ENCODE peak calls at places on chromosomes 16 and 17, in seven cellular contexts. One of them, this sample, is unnamed.

GRCh38 chr16:55426865-55427484 is 52.0 kb upstream of the MMP2 start:
- DNase-seq in lung microvascular endothelial cell: no peak
- DNase-seq in central memory CD8-positive, alpha-beta T cell: no peak
- DNase-seq in stimulated activated CD4-positive, alpha-beta T cell treated with anti-CD3 and anti-CD28 coated beads, Interleukin-15, amount 100 ng/mL, for 1 hour: no peak
- DNase-seq in HTR-8/SVneo: no peak
- DNase-seq in activated effector memory CD4-positive, alpha-beta T cell treated with anti-CD3 and anti-CD28 coated beads, Interleukin-2, amount 50 U/mL, for 16 hours: no peak
- DNase-seq in NCI-H2081: no peak
- DNase-seq in this sample: no peak

GRCh38 chr17:48502901-48503300 is 27.9 kb downstream of the HOXB1 start:
- DNase-seq in stimulated activated CD4-positive, alpha-beta T cell treated with anti-CD3 and anti-CD28 coated beads, Interleukin-15, amount 100 ng/mL, for 1 hour: no peak
- DNase-seq in lung microvascular endothelial cell: no peak
- DNase-seq in NCI-H2081: no peak
- DNase-seq in activated effector memory CD4-positive, alpha-beta T cell treated with anti-CD3 and anti-CD28 coated beads, Interleukin-2, amount 50 U/mL, for 16 hours: no peak
- DNase-seq in central memory CD8-positive, alpha-beta T cell: no peak
- DNase-seq in HTR-8/SVneo: no peak
- DNase-seq in this sample: no peak

GRCh38 chr17:19728114-19728495 is 11.7 kb upstream of the SLC47A2 start:
- DNase-seq in activated effector memory CD4-positive, alpha-beta T cell treated with anti-CD3 and anti-CD28 coated beads, Interleukin-2, amount 50 U/mL, for 16 hours: no peak
- DNase-seq in stimulated activated CD4-positive, alpha-beta T cell treated with anti-CD3 and anti-CD28 coated beads, Interleukin-15, amount 100 ng/mL, for 1 hour: no peak
- DNase-seq in HTR-8/SVneo: peak
- DNase-seq in central memory CD8-positive, alpha-beta T cell: no peak
- DNase-seq in NCI-H2081: no peak
- DNase-seq in lung microvascular endothelial cell: peak
- DNase-seq in this sample: no peak

GRCh38 chr16:51167170-51167710 is 16.2 kb upstream of the SALL1 start:
- DNase-seq in central memory CD8-positive, alpha-beta T cell: no peak
- DNase-seq in HTR-8/SVneo: no peak
- DNase-seq in activated effector memory CD4-positive, alpha-beta T cell treated with anti-CD3 and anti-CD28 coated beads, Interleukin-2, amount 50 U/mL, for 16 hours: no peak
- DNase-seq in stimulated activated CD4-positive, alpha-beta T cell treated with anti-CD3 and anti-CD28 coated beads, Interleukin-15, amount 100 ng/mL, for 1 hour: no peak
- DNase-seq in NCI-H2081: no peak
- DNase-seq in lung microvascular endothelial cell: no peak
- DNase-seq in this sample: no peak

GRCh38 chr16:15777533-15778203 is 79.2 kb downstream of the MYH11 start:
- DNase-seq in NCI-H2081: peak
- DNase-seq in stimulated activated CD4-positive, alpha-beta T cell treated with anti-CD3 and anti-CD28 coated beads, Interleukin-15, amount 100 ng/mL, for 1 hour: no peak
- DNase-seq in activated effector memory CD4-positive, alpha-beta T cell treated with anti-CD3 and anti-CD28 coated beads, Interleukin-2, amount 50 U/mL, for 16 hours: no peak
- DNase-seq in central memory CD8-positive, alpha-beta T cell: no peak
- DNase-seq in lung microvascular endothelial cell: peak
- DNase-seq in HTR-8/SVneo: peak
- DNase-seq in this sample: peak

GRCh38 chr17:46979023-46979870 is at the start of gene RPRML:
- DNase-seq in lung microvascular endothelial cell: peak
- DNase-seq in HTR-8/SVneo: peak
- DNase-seq in central memory CD8-positive, alpha-beta T cell: no peak
- DNase-seq in stimulated activated CD4-positive, alpha-beta T cell treated with anti-CD3 and anti-CD28 coated beads, Interleukin-15, amount 100 ng/mL, for 1 hour: no peak
- DNase-seq in NCI-H2081: peak
- DNase-seq in activated effector memory CD4-positive, alpha-beta T cell treated with anti-CD3 and anti-CD28 coated beads, Interleukin-2, amount 50 U/mL, for 16 hours: peak
- DNase-seq in this sample: no peak

GRCh38 chr16:19524866-19525723 is 1.4 kb downstream of the CCP110 start:
- DNase-seq in lung microvascular endothelial cell: peak
- DNase-seq in activated effector memory CD4-positive, alpha-beta T cell treated with anti-CD3 and anti-CD28 coated beads, Interleukin-2, amount 50 U/mL, for 16 hours: no peak
- DNase-seq in central memory CD8-positive, alpha-beta T cell: no peak
- DNase-seq in HTR-8/SVneo: no peak
- DNase-seq in NCI-H2081: no peak
- DNase-seq in stimulated activated CD4-positive, alpha-beta T cell treated with anti-CD3 and anti-CD28 coated beads, Interleukin-15, amount 100 ng/mL, for 1 hour: no peak
- DNase-seq in this sample: no peak

GRCh38 chr17:4074831-4075495 is 67.9 kb downstream of the ZZEF1 start:
- DNase-seq in lung microvascular endothelial cell: peak
- DNase-seq in NCI-H2081: peak
- DNase-seq in central memory CD8-positive, alpha-beta T cell: no peak
- DNase-seq in stimulated activated CD4-positive, alpha-beta T cell treated with anti-CD3 and anti-CD28 coated beads, Interleukin-15, amount 100 ng/mL, for 1 hour: no peak
- DNase-seq in activated effector memory CD4-positive, alpha-beta T cell treated with anti-CD3 and anti-CD28 coated beads, Interleukin-2, amount 50 U/mL, for 16 hours: no peak
- DNase-seq in HTR-8/SVneo: peak
- DNase-seq in this sample: no peak

GRCh38 chr17:28878158-28878910 is 19.2 kb downstream of the FLOT2 start:
- DNase-seq in lung microvascular endothelial cell: no peak
- DNase-seq in NCI-H2081: no peak
- DNase-seq in stimulated activated CD4-positive, alpha-beta T cell treated with anti-CD3 and anti-CD28 coated beads, Interleukin-15, amount 100 ng/mL, for 1 hour: no peak
- DNase-seq in activated effector memory CD4-positive, alpha-beta T cell treated with anti-CD3 and anti-CD28 coated beads, Interleukin-2, amount 50 U/mL, for 16 hours: no peak
- DNase-seq in HTR-8/SVneo: no peak
- DNase-seq in central memory CD8-positive, alpha-beta T cell: no peak
- DNase-seq in this sample: no peak

GRCh38 chr17:676060-676745 is 38.4 kb downstream of the VPS53 start:
- DNase-seq in lung microvascular endothelial cell: no peak
- DNase-seq in activated effector memory CD4-positive, alpha-beta T cell treated with anti-CD3 and anti-CD28 coated beads, Interleukin-2, amount 50 U/mL, for 16 hours: no peak
- DNase-seq in HTR-8/SVneo: no peak
- DNase-seq in stimulated activated CD4-positive, alpha-beta T cell treated with anti-CD3 and anti-CD28 coated beads, Interleukin-15, amount 100 ng/mL, for 1 hour: no peak
- DNase-seq in NCI-H2081: no peak
- DNase-seq in central memory CD8-positive, alpha-beta T cell: no peak
- DNase-seq in this sample: no peak

GRCh38 chr17:10050597-10051101 is 145.6 kb upstream of the RCVRN start:
- DNase-seq in activated effector memory CD4-positive, alpha-beta T cell treated with anti-CD3 and anti-CD28 coated beads, Interleukin-2, amount 50 U/mL, for 16 hours: no peak
- DNase-seq in NCI-H2081: no peak
- DNase-seq in stimulated activated CD4-positive, alpha-beta T cell treated with anti-CD3 and anti-CD28 coated beads, Interleukin-15, amount 100 ng/mL, for 1 hour: no peak
- DNase-seq in lung microvascular endothelial cell: peak
- DNase-seq in central memory CD8-positive, alpha-beta T cell: no peak
- DNase-seq in HTR-8/SVneo: no peak
- DNase-seq in this sample: no peak

GRCh38 chr17:2395258-2396170 is 5.3 kb downstream of the MNT start:
- DNase-seq in activated effector memory CD4-positive, alpha-beta T cell treated with anti-CD3 and anti-CD28 coated beads, Interleukin-2, amount 50 U/mL, for 16 hours: no peak
- DNase-seq in HTR-8/SVneo: no peak
- DNase-seq in lung microvascular endothelial cell: no peak
- DNase-seq in NCI-H2081: no peak
- DNase-seq in stimulated activated CD4-positive, alpha-beta T cell treated with anti-CD3 and anti-CD28 coated beads, Interleukin-15, amount 100 ng/mL, for 1 hour: no peak
- DNase-seq in central memory CD8-positive, alpha-beta T cell: no peak
- DNase-seq in this sample: no peak

GRCh38 chr17:17511971-17512858 is 16.0 kb upstream of the RASD1 start:
- DNase-seq in HTR-8/SVneo: peak
- DNase-seq in stimulated activated CD4-positive, alpha-beta T cell treated with anti-CD3 and anti-CD28 coated beads, Interleukin-15, amount 100 ng/mL, for 1 hour: no peak
- DNase-seq in activated effector memory CD4-positive, alpha-beta T cell treated with anti-CD3 and anti-CD28 coated beads, Interleukin-2, amount 50 U/mL, for 16 hours: no peak
- DNase-seq in NCI-H2081: no peak
- DNase-seq in central memory CD8-positive, alpha-beta T cell: no peak
- DNase-seq in lung microvascular endothelial cell: no peak
- DNase-seq in this sample: no peak

GRCh38 chr17:77353684-77354419 is 213.1 kb downstream of the SEC14L1 start:
- DNase-seq in stimulated activated CD4-positive, alpha-beta T cell treated with anti-CD3 and anti-CD28 coated beads, Interleukin-15, amount 100 ng/mL, for 1 hour: no peak
- DNase-seq in lung microvascular endothelial cell: no peak
- DNase-seq in HTR-8/SVneo: no peak
- DNase-seq in central memory CD8-positive, alpha-beta T cell: no peak
- DNase-seq in activated effector memory CD4-positive, alpha-beta T cell treated with anti-CD3 and anti-CD28 coated beads, Interleukin-2, amount 50 U/mL, for 16 hours: peak
- DNase-seq in NCI-H2081: no peak
- DNase-seq in this sample: no peak

GRCh38 chr16:57092786-57093301 is 461 bp downstream of the CPNE2 start:
- DNase-seq in lung microvascular endothelial cell: peak
- DNase-seq in activated effector memory CD4-positive, alpha-beta T cell treated with anti-CD3 and anti-CD28 coated beads, Interleukin-2, amount 50 U/mL, for 16 hours: peak
- DNase-seq in NCI-H2081: no peak
- DNase-seq in central memory CD8-positive, alpha-beta T cell: no peak
- DNase-seq in HTR-8/SVneo: peak
- DNase-seq in stimulated activated CD4-positive, alpha-beta T cell treated with anti-CD3 and anti-CD28 coated beads, Interleukin-15, amount 100 ng/mL, for 1 hour: peak
- DNase-seq in this sample: no peak

GRCh38 chr16:67157892-67158635 is 1.6 kb downstream of the TRADD start:
- DNase-seq in central memory CD8-positive, alpha-beta T cell: no peak
- DNase-seq in activated effector memory CD4-positive, alpha-beta T cell treated with anti-CD3 and anti-CD28 coated beads, Interleukin-2, amount 50 U/mL, for 16 hours: no peak
- DNase-seq in lung microvascular endothelial cell: no peak
- DNase-seq in stimulated activated CD4-positive, alpha-beta T cell treated with anti-CD3 and anti-CD28 coated beads, Interleukin-15, amount 100 ng/mL, for 1 hour: no peak
- DNase-seq in HTR-8/SVneo: no peak
- DNase-seq in NCI-H2081: no peak
- DNase-seq in this sample: no peak

GRCh38 chr16:53509906-53510703 is 7.1 kb upstream of the AKTIP start:
- DNase-seq in HTR-8/SVneo: peak
- DNase-seq in NCI-H2081: peak
- DNase-seq in activated effector memory CD4-positive, alpha-beta T cell treated with anti-CD3 and anti-CD28 coated beads, Interleukin-2, amount 50 U/mL, for 16 hours: peak
- DNase-seq in central memory CD8-positive, alpha-beta T cell: peak
- DNase-seq in lung microvascular endothelial cell: peak
- DNase-seq in stimulated activated CD4-positive, alpha-beta T cell treated with anti-CD3 and anti-CD28 coated beads, Interleukin-15, amount 100 ng/mL, for 1 hour: no peak
- DNase-seq in this sample: peak

GRCh38 chr16:31702796-31703195 is 170.8 kb upstream of the ZNF267 start:
- DNase-seq in stimulated activated CD4-positive, alpha-beta T cell treated with anti-CD3 and anti-CD28 coated beads, Interleukin-15, amount 100 ng/mL, for 1 hour: no peak
- DNase-seq in central memory CD8-positive, alpha-beta T cell: no peak
- DNase-seq in NCI-H2081: no peak
- DNase-seq in lung microvascular endothelial cell: no peak
- DNase-seq in activated effector memory CD4-positive, alpha-beta T cell treated with anti-CD3 and anti-CD28 coated beads, Interleukin-2, amount 50 U/mL, for 16 hours: no peak
- DNase-seq in HTR-8/SVneo: no peak
- DNase-seq in this sample: no peak

GRCh38 chr16:70696952-70697600 is 11.2 kb upstream of the MTSS2 start:
- DNase-seq in HTR-8/SVneo: no peak
- DNase-seq in activated effector memory CD4-positive, alpha-beta T cell treated with anti-CD3 and anti-CD28 coated beads, Interleukin-2, amount 50 U/mL, for 16 hours: no peak
- DNase-seq in stimulated activated CD4-positive, alpha-beta T cell treated with anti-CD3 and anti-CD28 coated beads, Interleukin-15, amount 100 ng/mL, for 1 hour: no peak
- DNase-seq in central memory CD8-positive, alpha-beta T cell: no peak
- DNase-seq in lung microvascular endothelial cell: no peak
- DNase-seq in NCI-H2081: no peak
- DNase-seq in this sample: no peak

GRCh38 chr17:19867654-19868395 is at the start of gene ULK2:
- DNase-seq in activated effector memory CD4-positive, alpha-beta T cell treated with anti-CD3 and anti-CD28 coated beads, Interleukin-2, amount 50 U/mL, for 16 hours: peak
- DNase-seq in NCI-H2081: peak
- DNase-seq in HTR-8/SVneo: peak
- DNase-seq in central memory CD8-positive, alpha-beta T cell: peak
- DNase-seq in lung microvascular endothelial cell: peak
- DNase-seq in stimulated activated CD4-positive, alpha-beta T cell treated with anti-CD3 and anti-CD28 coated beads, Interleukin-15, amount 100 ng/mL, for 1 hour: peak
- DNase-seq in this sample: no peak

GRCh38 chr17:29005936-29006438 is at the start of gene SEZ6:
- DNase-seq in NCI-H2081: peak
- DNase-seq in HTR-8/SVneo: peak
- DNase-seq in stimulated activated CD4-positive, alpha-beta T cell treated with anti-CD3 and anti-CD28 coated beads, Interleukin-15, amount 100 ng/mL, for 1 hour: peak
- DNase-seq in central memory CD8-positive, alpha-beta T cell: peak
- DNase-seq in activated effector memory CD4-positive, alpha-beta T cell treated with anti-CD3 and anti-CD28 coated beads, Interleukin-2, amount 50 U/mL, for 16 hours: peak
- DNase-seq in lung microvascular endothelial cell: peak
- DNase-seq in this sample: peak

GRCh38 chr17:39193346-39193745 is 4.1 kb downstream of the CACNB1 start:
- DNase-seq in activated effector memory CD4-positive, alpha-beta T cell treated with anti-CD3 and anti-CD28 coated beads, Interleukin-2, amount 50 U/mL, for 16 hours: no peak
- DNase-seq in HTR-8/SVneo: no peak
- DNase-seq in lung microvascular endothelial cell: no peak
- DNase-seq in stimulated activated CD4-positive, alpha-beta T cell treated with anti-CD3 and anti-CD28 coated beads, Interleukin-15, amount 100 ng/mL, for 1 hour: no peak
- DNase-seq in central memory CD8-positive, alpha-beta T cell: no peak
- DNase-seq in NCI-H2081: no peak
- DNase-seq in this sample: no peak

GRCh38 chr17:29043539-29044165 is 711 bp downstream of the PIPOX start:
- DNase-seq in central memory CD8-positive, alpha-beta T cell: no peak
- DNase-seq in NCI-H2081: no peak
- DNase-seq in HTR-8/SVneo: no peak
- DNase-seq in lung microvascular endothelial cell: no peak
- DNase-seq in activated effector memory CD4-positive, alpha-beta T cell treated with anti-CD3 and anti-CD28 coated beads, Interleukin-2, amount 50 U/mL, for 16 hours: no peak
- DNase-seq in stimulated activated CD4-positive, alpha-beta T cell treated with anti-CD3 and anti-CD28 coated beads, Interleukin-15, amount 100 ng/mL, for 1 hour: no peak
- DNase-seq in this sample: no peak

GRCh38 chr17:44915321-44915726 is at the start of gene GFAP:
- DNase-seq in activated effector memory CD4-positive, alpha-beta T cell treated with anti-CD3 and anti-CD28 coated beads, Interleukin-2, amount 50 U/mL, for 16 hours: no peak
- DNase-seq in stimulated activated CD4-positive, alpha-beta T cell treated with anti-CD3 and anti-CD28 coated beads, Interleukin-15, amount 100 ng/mL, for 1 hour: no peak
- DNase-seq in lung microvascular endothelial cell: no peak
- DNase-seq in NCI-H2081: no peak
- DNase-seq in central memory CD8-positive, alpha-beta T cell: no peak
- DNase-seq in HTR-8/SVneo: no peak
- DNase-seq in this sample: no peak

GRCh38 chr16:24993722-24994686 is 21.2 kb downstream of the ARHGAP17 start:
- DNase-seq in central memory CD8-positive, alpha-beta T cell: no peak
- DNase-seq in lung microvascular endothelial cell: no peak
- DNase-seq in HTR-8/SVneo: peak
- DNase-seq in stimulated activated CD4-positive, alpha-beta T cell treated with anti-CD3 and anti-CD28 coated beads, Interleukin-15, amount 100 ng/mL, for 1 hour: no peak
- DNase-seq in activated effector memory CD4-positive, alpha-beta T cell treated with anti-CD3 and anti-CD28 coated beads, Interleukin-2, amount 50 U/mL, for 16 hours: no peak
- DNase-seq in NCI-H2081: no peak
- DNase-seq in this sample: no peak

GRCh38 chr17:19946921-19947320 is 30.7 kb downstream of the AKAP10 start:
- DNase-seq in central memory CD8-positive, alpha-beta T cell: no peak
- DNase-seq in NCI-H2081: no peak
- DNase-seq in lung microvascular endothelial cell: no peak
- DNase-seq in HTR-8/SVneo: no peak
- DNase-seq in stimulated activated CD4-positive, alpha-beta T cell treated with anti-CD3 and anti-CD28 coated beads, Interleukin-15, amount 100 ng/mL, for 1 hour: no peak
- DNase-seq in activated effector memory CD4-positive, alpha-beta T cell treated with anti-CD3 and anti-CD28 coated beads, Interleukin-2, amount 50 U/mL, for 16 hours: no peak
- DNase-seq in this sample: no peak

GRCh38 chr16:56849690-56850680 is 15.0 kb upstream of the SLC12A3 start:
- DNase-seq in stimulated activated CD4-positive, alpha-beta T cell treated with anti-CD3 and anti-CD28 coated beads, Interleukin-15, amount 100 ng/mL, for 1 hour: no peak
- DNase-seq in lung microvascular endothelial cell: no peak
- DNase-seq in central memory CD8-positive, alpha-beta T cell: no peak
- DNase-seq in activated effector memory CD4-positive, alpha-beta T cell treated with anti-CD3 and anti-CD28 coated beads, Interleukin-2, amount 50 U/mL, for 16 hours: peak
- DNase-seq in NCI-H2081: no peak
- DNase-seq in HTR-8/SVneo: no peak
- DNase-seq in this sample: no peak

GRCh38 chr17:78737332-78737731 is 44.7 kb downstream of the CYTH1 start:
- DNase-seq in stimulated activated CD4-positive, alpha-beta T cell treated with anti-CD3 and anti-CD28 coated beads, Interleukin-15, amount 100 ng/mL, for 1 hour: no peak
- DNase-seq in lung microvascular endothelial cell: peak
- DNase-seq in central memory CD8-positive, alpha-beta T cell: no peak
- DNase-seq in activated effector memory CD4-positive, alpha-beta T cell treated with anti-CD3 and anti-CD28 coated beads, Interleukin-2, amount 50 U/mL, for 16 hours: no peak
- DNase-seq in HTR-8/SVneo: peak
- DNase-seq in NCI-H2081: no peak
- DNase-seq in this sample: no peak

GRCh38 chr16:79171504-79172240 is 428.9 kb downstream of the MAF start:
- DNase-seq in HTR-8/SVneo: no peak
- DNase-seq in activated effector memory CD4-positive, alpha-beta T cell treated with anti-CD3 and anti-CD28 coated beads, Interleukin-2, amount 50 U/mL, for 16 hours: no peak
- DNase-seq in central memory CD8-positive, alpha-beta T cell: no peak
- DNase-seq in NCI-H2081: peak
- DNase-seq in stimulated activated CD4-positive, alpha-beta T cell treated with anti-CD3 and anti-CD28 coated beads, Interleukin-15, amount 100 ng/mL, for 1 hour: no peak
- DNase-seq in lung microvascular endothelial cell: no peak
- DNase-seq in this sample: peak

GRCh38 chr17:42202696-42203095 is 8.4 kb upstream of the GHDC start:
- DNase-seq in stimulated activated CD4-positive, alpha-beta T cell treated with anti-CD3 and anti-CD28 coated beads, Interleukin-15, amount 100 ng/mL, for 1 hour: no peak
- DNase-seq in NCI-H2081: no peak
- DNase-seq in activated effector memory CD4-positive, alpha-beta T cell treated with anti-CD3 and anti-CD28 coated beads, Interleukin-2, amount 50 U/mL, for 16 hours: no peak
- DNase-seq in lung microvascular endothelial cell: no peak
- DNase-seq in central memory CD8-positive, alpha-beta T cell: no peak
- DNase-seq in HTR-8/SVneo: no peak
- DNase-seq in this sample: no peak

GRCh38 chr16:89197633-89198416 is 2.5 kb downstream of the SLC22A31 start:
- DNase-seq in stimulated activated CD4-positive, alpha-beta T cell treated with anti-CD3 and anti-CD28 coated beads, Interleukin-15, amount 100 ng/mL, for 1 hour: no peak
- DNase-seq in NCI-H2081: no peak
- DNase-seq in HTR-8/SVneo: no peak
- DNase-seq in activated effector memory CD4-positive, alpha-beta T cell treated with anti-CD3 and anti-CD28 coated beads, Interleukin-2, amount 50 U/mL, for 16 hours: no peak
- DNase-seq in lung microvascular endothelial cell: no peak
- DNase-seq in central memory CD8-positive, alpha-beta T cell: no peak
- DNase-seq in this sample: no peak

GRCh38 chr16:55271945-55272513 is 52.0 kb upstream of the IRX6 start:
- DNase-seq in central memory CD8-positive, alpha-beta T cell: no peak
- DNase-seq in stimulated activated CD4-positive, alpha-beta T cell treated with anti-CD3 and anti-CD28 coated beads, Interleukin-15, amount 100 ng/mL, for 1 hour: no peak
- DNase-seq in NCI-H2081: no peak
- DNase-seq in activated effector memory CD4-positive, alpha-beta T cell treated with anti-CD3 and anti-CD28 coated beads, Interleukin-2, amount 50 U/mL, for 16 hours: no peak
- DNase-seq in lung microvascular endothelial cell: no peak
- DNase-seq in HTR-8/SVneo: no peak
- DNase-seq in this sample: no peak

GRCh38 chr17:50027639-50028206 is 28.2 kb upstream of the ITGA3 start:
- DNase-seq in NCI-H2081: no peak
- DNase-seq in stimulated activated CD4-positive, alpha-beta T cell treated with anti-CD3 and anti-CD28 coated beads, Interleukin-15, amount 100 ng/mL, for 1 hour: no peak
- DNase-seq in lung microvascular endothelial cell: peak
- DNase-seq in activated effector memory CD4-positive, alpha-beta T cell treated with anti-CD3 and anti-CD28 coated beads, Interleukin-2, amount 50 U/mL, for 16 hours: no peak
- DNase-seq in HTR-8/SVneo: peak
- DNase-seq in central memory CD8-positive, alpha-beta T cell: no peak
- DNase-seq in this sample: no peak

This sample was measured in NCI-H2107.